ENCODE peak calls at places on chromosomes 16 and 17, in eight cellular contexts. One of them, this sample, is unnamed.

GRCh38 chr17:61294777-61295176 is 104.9 kb upstream of the TBX2 start:
- DNase-seq in A549: peak; percentile 72
- DNase-seq in aorta: no peak
- DNase-seq in MM.1S: no peak
- DNase-seq in testis: no peak
- DNase-seq in mesendoderm: peak; percentile 94
- DNase-seq in left lung: no peak
- DNase-seq in cardiac muscle cell: peak; percentile 41
- DNase-seq in this sample: no peak

GRCh38 chr16:18932243-18932997 is 6.2 kb upstream of the SMG1 start:
- DNase-seq in A549: no peak
- DNase-seq in aorta: no peak
- DNase-seq in MM.1S: no peak
- DNase-seq in testis: no peak
- DNase-seq in mesendoderm: no peak
- DNase-seq in left lung: no peak
- DNase-seq in cardiac muscle cell: peak; percentile 30
- DNase-seq in this sample: no peak

GRCh38 chr16:3137267-3137666 is 2.4 kb downstream of the ZNF213 start:
- DNase-seq in A549: no peak
- DNase-seq in aorta: no peak
- DNase-seq in MM.1S: no peak
- DNase-seq in testis: no peak
- DNase-seq in mesendoderm: no peak
- DNase-seq in left lung: no peak
- DNase-seq in cardiac muscle cell: no peak
- DNase-seq in this sample: no peak

GRCh38 chr16:1772362-1772907 is at the start of gene EME2:
- DNase-seq in A549: peak; percentile 64
- DNase-seq in aorta: no peak
- DNase-seq in MM.1S: peak; percentile 60
- DNase-seq in testis: no peak
- DNase-seq in mesendoderm: no peak
- DNase-seq in left lung: no peak
- DNase-seq in cardiac muscle cell: no peak
- DNase-seq in this sample: peak; percentile 55

GRCh38 chr16:27040671-27041070 is 26.1 kb upstream of the C16orf82 start:
- DNase-seq in A549: no peak
- DNase-seq in aorta: no peak
- DNase-seq in MM.1S: no peak
- DNase-seq in testis: peak; percentile 23
- DNase-seq in mesendoderm: no peak
- DNase-seq in left lung: no peak
- DNase-seq in cardiac muscle cell: no peak
- DNase-seq in this sample: no peak

GRCh38 chr16:8729779-8730334 is 55.4 kb downstream of the ABAT start:
- DNase-seq in A549: no peak
- DNase-seq in aorta: peak; percentile 53
- DNase-seq in MM.1S: no peak
- DNase-seq in testis: no peak
- DNase-seq in mesendoderm: no peak
- DNase-seq in left lung: no peak
- DNase-seq in cardiac muscle cell: no peak
- DNase-seq in this sample: no peak

GRCh38 chr16:2469399-2470233 is 1.5 kb upstream of the NTN3 start:
- DNase-seq in A549: no peak
- DNase-seq in aorta: no peak
- DNase-seq in MM.1S: no peak
- DNase-seq in testis: no peak
- DNase-seq in mesendoderm: no peak
- DNase-seq in left lung: no peak
- DNase-seq in cardiac muscle cell: no peak
- DNase-seq in this sample: no peak

GRCh38 chr16:27444470-27444869 is 42.5 kb downstream of the IL21R start:
- DNase-seq in A549: no peak
- DNase-seq in aorta: no peak
- DNase-seq in MM.1S: no peak
- DNase-seq in testis: no peak
- DNase-seq in mesendoderm: no peak
- DNase-seq in left lung: peak; percentile 17
- DNase-seq in cardiac muscle cell: no peak
- DNase-seq in this sample: no peak

GRCh38 chr17:70225272-70225671 is 55.9 kb downstream of the KCNJ2 start:
- DNase-seq in A549: no peak
- DNase-seq in aorta: no peak
- DNase-seq in MM.1S: no peak
- DNase-seq in testis: no peak
- DNase-seq in mesendoderm: no peak
- DNase-seq in left lung: no peak
- DNase-seq in cardiac muscle cell: no peak
- DNase-seq in this sample: no peak

GRCh38 chr17:76071497-76072148 is 694 bp downstream of the SRP68 start:
- DNase-seq in A549: no peak
- DNase-seq in aorta: no peak
- DNase-seq in MM.1S: peak; percentile 30
- DNase-seq in testis: peak; percentile 37
- DNase-seq in mesendoderm: no peak
- DNase-seq in left lung: no peak
- DNase-seq in cardiac muscle cell: no peak
- DNase-seq in this sample: no peak

GRCh38 chr16:79154081-79154480 is 446.5 kb downstream of the MAF start:
- DNase-seq in A549: no peak
- DNase-seq in aorta: no peak
- DNase-seq in MM.1S: no peak
- DNase-seq in testis: no peak
- DNase-seq in mesendoderm: no peak
- DNase-seq in left lung: no peak
- DNase-seq in cardiac muscle cell: no peak
- DNase-seq in this sample: no peak

GRCh38 chr16:24758373-24758772 is 28.9 kb downstream of the TNRC6A start:
- DNase-seq in A549: no peak
- DNase-seq in aorta: no peak
- DNase-seq in MM.1S: no peak
- DNase-seq in testis: no peak
- DNase-seq in mesendoderm: peak; percentile 51
- DNase-seq in left lung: no peak
- DNase-seq in cardiac muscle cell: peak; percentile 6
- DNase-seq in this sample: no peak

DNA sequence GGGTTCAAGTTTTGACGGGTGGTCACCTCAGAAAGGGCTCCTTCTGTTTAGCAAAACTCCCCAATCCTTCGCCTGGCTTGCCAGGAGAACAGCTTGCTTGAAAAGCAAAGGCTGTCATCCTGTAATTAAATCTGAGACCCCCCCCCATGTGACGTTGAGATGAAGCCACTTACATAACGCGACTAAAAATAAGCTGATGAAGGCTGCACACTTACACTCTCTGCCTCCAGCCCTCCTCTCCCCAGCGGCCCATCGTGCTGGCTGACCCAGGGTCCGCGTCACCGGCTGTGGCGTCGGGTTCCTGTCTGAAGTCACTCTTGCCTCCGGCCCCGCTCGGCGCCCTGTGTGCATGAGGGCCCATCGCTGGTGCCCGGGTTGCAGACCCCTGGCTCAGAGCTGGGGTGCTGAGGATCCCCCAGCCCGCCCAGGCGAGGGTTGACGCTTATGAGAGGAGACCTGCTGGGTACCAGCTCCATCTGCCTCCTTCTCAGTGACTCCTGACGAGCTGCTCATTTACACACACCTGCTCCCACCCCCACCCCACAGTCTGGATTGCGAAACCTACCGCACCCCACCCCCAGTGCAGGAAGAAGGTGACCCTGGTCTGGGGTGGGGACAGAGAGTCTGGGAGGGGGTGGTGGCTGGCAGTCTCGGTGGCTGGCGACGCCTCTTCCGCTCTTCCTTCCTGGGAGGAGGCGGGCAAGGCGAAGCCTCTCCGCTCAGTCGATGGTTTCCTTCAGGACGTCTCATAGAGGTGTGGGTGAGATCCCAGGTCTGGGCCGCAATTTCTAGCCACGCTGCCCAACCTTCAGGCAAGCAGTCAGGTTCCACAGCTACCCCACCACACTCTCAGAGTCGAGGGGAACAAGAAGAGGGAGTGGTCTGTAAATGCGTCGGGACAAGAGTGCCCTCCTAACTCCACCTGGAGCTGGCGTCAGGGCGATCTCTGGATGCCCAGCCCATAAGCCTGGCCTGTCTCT is 3.1 kb upstream of the BAIAP2 start:
- DNase-seq in A549: no peak
- DNase-seq in aorta: peak; percentile 49
- DNase-seq in MM.1S: no peak
- DNase-seq in testis: no peak
- DNase-seq in mesendoderm: no peak
- DNase-seq in left lung: peak; percentile 78
- DNase-seq in cardiac muscle cell: no peak
- DNase-seq in this sample: no peak
- H3K4me1 ChIP-seq in A549: peaks cover 11% of the 10 kb centered on the region
- H3K4me1 ChIP-seq in aorta: no peaks in the 10 kb centered on the region
- H3K4me1 ChIP-seq in MM.1S: no peaks in the 10 kb centered on the region
- H3K4me1 ChIP-seq in testis: peaks cover 7% of the 10 kb centered on the region
- H3K4me1 ChIP-seq in mesendoderm: no peaks in the 10 kb centered on the region
- H3K4me1 ChIP-seq in left lung: peaks cover 16% of the 10 kb centered on the region
- H3K4me1 ChIP-seq in cardiac muscle cell: peaks cover 16% of the 10 kb centered on the region
- H3K4me1 ChIP-seq in this sample: no peaks in the 10 kb centered on the region

GRCh38 chr16:67207857-67208524 is 9.1 kb downstream of the ELMO3 start:
- DNase-seq in A549: peak; percentile 32
- DNase-seq in aorta: no peak
- DNase-seq in MM.1S: no peak
- DNase-seq in testis: no peak
- DNase-seq in mesendoderm: no peak
- DNase-seq in left lung: no peak
- DNase-seq in cardiac muscle cell: no peak
- DNase-seq in this sample: no peak

GRCh38 chr16:67208525-67208896 is 9.6 kb downstream of the ELMO3 start:
- DNase-seq in A549: no peak
- DNase-seq in aorta: no peak
- DNase-seq in MM.1S: no peak
- DNase-seq in testis: no peak
- DNase-seq in mesendoderm: no peak
- DNase-seq in left lung: no peak
- DNase-seq in cardiac muscle cell: no peak
- DNase-seq in this sample: no peak

GRCh38 chr16:67211674-67212073 is 12.7 kb downstream of the ELMO3 start:
- DNase-seq in A549: no peak
- DNase-seq in aorta: no peak
- DNase-seq in MM.1S: no peak
- DNase-seq in testis: no peak
- DNase-seq in mesendoderm: no peak
- DNase-seq in left lung: no peak
- DNase-seq in cardiac muscle cell: no peak
- DNase-seq in this sample: no peak

GRCh38 chr16:67209565-67209964 is 10.6 kb downstream of the ELMO3 start:
- DNase-seq in A549: no peak
- DNase-seq in aorta: no peak
- DNase-seq in MM.1S: no peak
- DNase-seq in testis: no peak
- DNase-seq in mesendoderm: no peak
- DNase-seq in left lung: no peak
- DNase-seq in cardiac muscle cell: no peak
- DNase-seq in this sample: no peak

DNA sequence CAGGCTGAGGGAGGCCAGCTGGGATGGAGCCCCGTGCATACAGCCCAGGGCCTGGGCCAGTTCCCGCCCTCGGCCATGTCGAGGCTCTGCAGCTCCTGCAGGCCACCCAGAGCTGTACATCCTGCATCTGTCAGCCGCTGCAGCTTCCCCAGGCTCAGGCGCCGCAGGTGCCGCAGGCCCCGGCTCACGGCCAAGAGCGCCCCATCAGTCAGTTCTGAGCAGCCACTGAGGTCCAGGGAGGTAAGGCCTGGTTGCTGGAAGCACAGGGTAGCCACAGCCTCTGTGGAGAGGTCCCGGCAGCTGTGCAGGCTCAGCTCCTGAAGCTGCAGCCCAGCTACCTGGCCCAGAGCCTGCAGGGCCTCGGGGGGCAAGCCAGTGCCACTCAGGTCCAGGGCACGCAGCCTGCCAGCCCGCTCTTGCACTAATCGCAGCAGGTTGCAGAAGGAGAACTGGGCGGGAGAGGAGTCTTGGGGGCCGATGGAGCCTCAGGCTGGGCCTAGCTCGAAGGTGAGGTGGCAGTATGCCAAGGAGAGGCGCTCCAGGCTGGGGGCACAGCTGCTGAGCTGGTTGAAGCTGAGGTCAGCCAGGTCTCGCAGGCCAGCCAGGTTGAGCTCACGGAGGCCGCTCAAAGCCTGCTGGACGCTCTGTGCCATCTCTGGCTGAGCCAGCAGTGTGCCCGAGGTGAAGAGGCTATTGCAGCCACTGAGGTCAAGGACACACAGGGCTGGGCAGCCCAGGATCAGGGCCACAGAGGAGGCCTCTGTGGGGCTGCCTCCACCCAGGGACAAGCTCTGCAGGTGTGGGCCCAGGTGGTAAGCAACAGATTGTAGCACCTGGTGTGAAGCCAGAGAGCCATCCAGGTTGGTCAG is 11.4 kb downstream of the ELMO3 start:
- DNase-seq in A549: no peak
- DNase-seq in aorta: no peak
- DNase-seq in MM.1S: no peak
- DNase-seq in testis: no peak
- DNase-seq in mesendoderm: no peak
- DNase-seq in left lung: no peak
- DNase-seq in cardiac muscle cell: no peak
- DNase-seq in this sample: no peak
- H3K4me1 ChIP-seq in A549: peaks cover 25% of the 10 kb centered on the region
- H3K4me1 ChIP-seq in aorta: no peaks in the 10 kb centered on the region
- H3K4me1 ChIP-seq in MM.1S: no peaks in the 10 kb centered on the region
- H3K4me1 ChIP-seq in testis: peaks cover 14% of the 10 kb centered on the region
- H3K4me1 ChIP-seq in mesendoderm: no peaks in the 10 kb centered on the region
- H3K4me1 ChIP-seq in left lung: no peaks in the 10 kb centered on the region
- H3K4me1 ChIP-seq in cardiac muscle cell: no peaks in the 10 kb centered on the region
- H3K4me1 ChIP-seq in this sample: no peaks in the 10 kb centered on the region

GRCh38 chr16:12723681-12724080 is 80.0 kb downstream of the CPPED1 start:
- DNase-seq in A549: no peak
- DNase-seq in aorta: no peak
- DNase-seq in MM.1S: no peak
- DNase-seq in testis: no peak
- DNase-seq in mesendoderm: no peak
- DNase-seq in left lung: no peak
- DNase-seq in cardiac muscle cell: no peak
- DNase-seq in this sample: no peak
- H3K4me1 ChIP-seq in A549: no peaks in the 10 kb centered on the region
- H3K4me1 ChIP-seq in aorta: no peaks in the 10 kb centered on the region
- H3K4me1 ChIP-seq in MM.1S: no peaks in the 10 kb centered on the region
- H3K4me1 ChIP-seq in testis: no peaks in the 10 kb centered on the region
- H3K4me1 ChIP-seq in mesendoderm: no peaks in the 10 kb centered on the region
- H3K4me1 ChIP-seq in left lung: no peaks in the 10 kb centered on the region
- H3K4me1 ChIP-seq in cardiac muscle cell: no peaks in the 10 kb centered on the region
- H3K4me1 ChIP-seq in this sample: no peaks in the 10 kb centered on the region

GRCh38 chr17:42018339-42018738 is 1.1 kb upstream of the DNAJC7 start:
- DNase-seq in A549: no peak
- DNase-seq in aorta: no peak
- DNase-seq in MM.1S: no peak
- DNase-seq in testis: no peak
- DNase-seq in mesendoderm: peak; percentile 73
- DNase-seq in left lung: no peak
- DNase-seq in cardiac muscle cell: no peak
- DNase-seq in this sample: no peak
- H3K4me1 ChIP-seq in A549: peaks cover 25% of the 10 kb centered on the region
- H3K4me1 ChIP-seq in aorta: no peaks in the 10 kb centered on the region
- H3K4me1 ChIP-seq in MM.1S: peaks cover 25% of the 10 kb centered on the region
- H3K4me1 ChIP-seq in testis: peaks cover 26% of the 10 kb centered on the region
- H3K4me1 ChIP-seq in mesendoderm: peaks cover 7% of the 10 kb centered on the region
- H3K4me1 ChIP-seq in left lung: peaks cover 23% of the 10 kb centered on the region
- H3K4me1 ChIP-seq in cardiac muscle cell: peaks cover 13% of the 10 kb centered on the region
- H3K4me1 ChIP-seq in this sample: no peaks in the 10 kb centered on the region

GRCh38 chr17:78146881-78147280 is 696 bp downstream of the C17orf99 start:
- DNase-seq in A549: no peak
- DNase-seq in aorta: no peak
- DNase-seq in MM.1S: no peak
- DNase-seq in testis: no peak
- DNase-seq in mesendoderm: no peak
- DNase-seq in left lung: no peak
- DNase-seq in cardiac muscle cell: no peak
- DNase-seq in this sample: no peak
- H3K4me1 ChIP-seq in A549: peaks cover 55% of the 10 kb centered on the region
- H3K4me1 ChIP-seq in aorta: no peaks in the 10 kb centered on the region
- H3K4me1 ChIP-seq in MM.1S: peaks cover 59% of the 10 kb centered on the region
- H3K4me1 ChIP-seq in testis: peaks cover 21% of the 10 kb centered on the region
- H3K4me1 ChIP-seq in mesendoderm: no peaks in the 10 kb centered on the region
- H3K4me1 ChIP-seq in left lung: peaks cover 21% of the 10 kb centered on the region
- H3K4me1 ChIP-seq in cardiac muscle cell: peaks cover 22% of the 10 kb centered on the region
- H3K4me1 ChIP-seq in this sample: peaks cover 12% of the 10 kb centered on the region

This sample was measured in small intestine.